ENCODE peak calls at places on chromosomes 3 and 15, in ten cellular contexts. Y is ovary; H is psoas muscle; M is right cardiac atrium; S is heart left ventricle; A is cardiac muscle cell; I is right lobe of liver; U is effector memory CD4-positive, alpha-beta T cell; J is endodermal cell; L is CD4-positive, alpha-beta memory T cell. V is an unnamed sample.
A peak's percentile ranks its signal among the peaks of the same experiment; 100 is the strongest.

GRCh38 chr3:193378706-193379105 is at the start of gene ATP13A5:
- DNase-seq in Y (no peak), H (no peak), M (no peak), S (no peak), A (no peak), I (no peak), U (no peak), J (no peak), L (no peak), V (no peak)

GRCh38 chr3:71581451-71581980 is 2.0 kb downstream of the FOXP1 start:
- DNase-seq in Y (peak; percentile 50), H (peak; percentile 29), M (peak; percentile 40), S (peak; percentile 40), A (peak; percentile 55), I (peak; percentile 48), U (peak; percentile 3), J (peak; percentile 79), L (no peak), V (no peak)

GRCh38 chr3:126344380-126345041 is 12.7 kb downstream of the KLF15 start:
- DNase-seq in Y (peak; percentile 16), H (no peak), M (no peak), S (peak; percentile 3), A (no peak), I (no peak), U (no peak), J (peak; percentile 42), L (no peak), V (no peak)

GRCh38 chr15:63365004-63365555 is 16.6 kb downstream of the CA12 start:
- DNase-seq in Y (no peak), H (no peak), M (no peak), S (no peak), A (no peak), I (no peak), U (no peak), J (no peak), L (no peak), V (no peak)

GRCh38 chr3:165206454-165207266 is 10.5 kb upstream of the SLITRK3 start:
- DNase-seq in Y (peak; percentile 58), H (peak; percentile 78), M (peak; percentile 82), S (peak; percentile 50), A (peak; percentile 86), I (peak; percentile 84), U (no peak), J (peak; percentile 88), L (no peak), V (peak; percentile 36)

GRCh38 chr3:107241217-107241616 is 136.0 kb upstream of the CCDC54 start:
- DNase-seq in Y (peak; percentile 55), H (peak; percentile 15), M (peak; percentile 43), S (peak; percentile 40), A (no peak), I (no peak), U (no peak), J (peak; percentile 71), L (no peak), V (no peak)

GRCh38 chr3:186599142-186599784 is 13.6 kb upstream of the AHSG start:
- DNase-seq in Y (no peak), H (no peak), M (no peak), S (no peak), A (no peak), I (peak; percentile 61), U (no peak), J (no peak), L (no peak), V (no peak)

GRCh38 chr3:154943981-154944380 is 136.1 kb upstream of the MME start:
- DNase-seq in Y (no peak), H (no peak), M (no peak), S (no peak), A (no peak), I (no peak), U (no peak), J (no peak), L (no peak), V (no peak)

GRCh38 chr15:62476163-62476562 is 311.1 kb upstream of the C2CD4B start:
- DNase-seq in Y (no peak), H (no peak), M (no peak), S (no peak), A (no peak), I (no peak), U (no peak), J (no peak), L (no peak), V (no peak)

GRCh38 chr15:71332605-71333004 is 217.3 kb downstream of the THSD4 start:
- DNase-seq in Y (no peak), H (no peak), M (no peak), S (no peak), A (no peak), I (no peak), U (no peak), J (no peak), L (no peak), V (no peak)
- H3K4me1 ChIP-seq in Y (peaks cover 8% of the 10 kb centered on the region), H (peaks cover 36% of the 10 kb centered on the region), M (peaks cover 7% of the 10 kb centered on the region), S (peaks cover 41% of the 10 kb centered on the region), A (no peaks in the 10 kb centered on the region), I (no peaks in the 10 kb centered on the region), U (no peaks in the 10 kb centered on the region), J (no peaks in the 10 kb centered on the region), L (peaks cover 4% of the 10 kb centered on the region), V (no peaks in the 10 kb centered on the region)

GRCh38 chr3:170848294-170848917 is 21.6 kb downstream of the RPL22L1 start:
- DNase-seq in Y (no peak), H (no peak), M (no peak), S (no peak), A (peak; percentile 50), I (no peak), U (no peak), J (no peak), L (no peak), V (no peak)

DNA sequence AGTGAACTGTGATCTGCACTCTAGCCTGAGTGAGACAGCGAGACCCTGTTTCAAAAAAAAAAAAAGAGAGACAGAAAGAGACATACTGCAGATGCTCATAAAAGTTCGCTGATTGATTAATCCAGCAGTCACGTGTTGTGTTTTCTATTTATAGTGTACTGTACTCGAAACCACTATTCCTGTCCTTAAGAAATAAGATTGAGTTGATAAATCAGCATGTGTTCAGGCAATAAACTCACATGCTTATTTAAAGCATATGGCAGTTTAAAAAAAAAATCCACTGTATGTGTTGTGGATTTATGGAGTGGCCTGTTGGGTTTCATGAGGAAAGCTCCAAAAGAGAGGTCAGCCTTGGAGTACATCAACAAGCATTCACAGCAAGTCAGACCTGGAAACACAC is 17.7 kb downstream of the RPL22L1 start:
- DNase-seq in Y (no peak), H (no peak), M (no peak), S (no peak), A (no peak), I (no peak), U (no peak), J (no peak), L (no peak), V (no peak)
- H3K4me1 ChIP-seq in Y (peaks cover 4% of the 10 kb centered on the region), H (no peaks in the 10 kb centered on the region), M (no peaks in the 10 kb centered on the region), S (no peaks in the 10 kb centered on the region), A (no peaks in the 10 kb centered on the region), I (no peaks in the 10 kb centered on the region), U (no peaks in the 10 kb centered on the region), J (no peaks in the 10 kb centered on the region), L (no peaks in the 10 kb centered on the region), V (no peaks in the 10 kb centered on the region)

GRCh38 chr15:31359722-31360111 is 33.1 kb downstream of the KLF13 start:
- DNase-seq in Y (no peak), H (no peak), M (no peak), S (no peak), A (no peak), I (no peak), U (no peak), J (no peak), L (peak; percentile 42), V (no peak)

GRCh38 chr15:31360158-31360561 is 33.5 kb downstream of the KLF13 start:
- DNase-seq in Y (no peak), H (no peak), M (no peak), S (no peak), A (no peak), I (no peak), U (no peak), J (no peak), L (peak; percentile 44), V (no peak)

GRCh38 chr15:31358957-31359721 is 32.5 kb downstream of the KLF13 start:
- DNase-seq in Y (no peak), H (no peak), M (no peak), S (no peak), A (no peak), I (no peak), U (no peak), J (no peak), L (peak; percentile 28), V (no peak)

GRCh38 chr15:31357148-31357547 is 30.5 kb downstream of the KLF13 start:
- DNase-seq in Y (no peak), H (no peak), M (no peak), S (no peak), A (no peak), I (no peak), U (no peak), J (no peak), L (peak; percentile 66), V (no peak)

DNA sequence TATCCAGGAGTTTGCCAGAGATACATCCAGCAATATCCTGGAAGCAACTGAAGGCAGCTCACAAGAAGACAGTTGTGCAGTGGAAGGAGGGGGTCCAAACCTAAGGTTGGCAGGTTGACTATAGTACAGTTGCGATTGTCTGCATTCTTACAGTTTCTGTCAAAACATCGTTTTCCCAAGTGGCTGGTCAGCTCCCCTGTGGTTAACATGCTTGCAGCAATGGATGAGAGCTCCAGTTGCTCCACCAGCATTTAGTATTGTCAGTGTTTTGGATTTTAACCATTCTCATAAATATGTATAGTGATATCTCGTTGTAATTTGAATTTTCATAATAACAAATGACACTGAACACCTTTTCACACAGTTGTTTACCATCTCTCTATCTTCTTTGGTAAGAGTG is 31.5 kb downstream of the KLF13 start:
- DNase-seq in Y (no peak), H (no peak), M (no peak), S (no peak), A (no peak), I (no peak), U (no peak), J (no peak), L (peak; percentile 12), V (no peak)
- H3K4me1 ChIP-seq in Y (peaks cover 16% of the 10 kb centered on the region), H (peaks cover 98% of the 10 kb centered on the region), M (peaks cover 64% of the 10 kb centered on the region), S (peaks cover 100% of the 10 kb centered on the region), A (peaks cover 78% of the 10 kb centered on the region), I (peaks cover 5% of the 10 kb centered on the region), U (peaks cover 94% of the 10 kb centered on the region), J (no peaks in the 10 kb centered on the region), L (peaks cover 99% of the 10 kb centered on the region), V (peaks cover 18% of the 10 kb centered on the region)

GRCh38 chr15:31340591-31340990 is 14.0 kb downstream of the KLF13 start:
- DNase-seq in Y (no peak), H (no peak), M (no peak), S (no peak), A (no peak), I (no peak), U (no peak), J (no peak), L (peak; percentile 29), V (no peak)

GRCh38 chr15:31339558-31339895 is 12.9 kb downstream of the KLF13 start:
- DNase-seq in Y (no peak), H (no peak), M (no peak), S (no peak), A (no peak), I (no peak), U (no peak), J (no peak), L (no peak), V (no peak)

GRCh38 chr15:31338879-31339557 is 12.4 kb downstream of the KLF13 start:
- DNase-seq in Y (peak; percentile 76), H (peak; percentile 54), M (peak; percentile 77), S (peak; percentile 86), A (peak; percentile 86), I (peak; percentile 67), U (no peak), J (no peak), L (no peak), V (no peak)

GRCh38 chr15:31341036-31341435 is 14.4 kb downstream of the KLF13 start:
- DNase-seq in Y (no peak), H (no peak), M (no peak), S (no peak), A (no peak), I (no peak), U (no peak), J (no peak), L (peak; percentile 45), V (no peak)

GRCh38 chr15:31340047-31340446 is 13.4 kb downstream of the KLF13 start:
- DNase-seq in Y (no peak), H (no peak), M (no peak), S (no peak), A (no peak), I (no peak), U (no peak), J (no peak), L (peak; percentile 18), V (no peak)
- H3K4me1 ChIP-seq in Y (peaks cover 35% of the 10 kb centered on the region), H (peaks cover 85% of the 10 kb centered on the region), M (peaks cover 72% of the 10 kb centered on the region), S (peaks cover 100% of the 10 kb centered on the region), A (peaks cover 14% of the 10 kb centered on the region), I (peaks cover 14% of the 10 kb centered on the region), U (peaks cover 98% of the 10 kb centered on the region), J (no peaks in the 10 kb centered on the region), L (peaks cover 100% of the 10 kb centered on the region), V (peaks cover 18% of the 10 kb centered on the region)